ENCODE peak calls at places on chromosomes 16 and 17, in ten cellular contexts. One of them, this sample, is unnamed.

GRCh38 chr17:44004761-44005526 is 522 bp downstream of the NAGS start:
- DNase-seq in HFF-Myc: no peak
- DNase-seq in colonic mucosa: peak
- DNase-seq in choroid plexus epithelial cell: no peak
- DNase-seq in tibial artery: no peak
- DNase-seq in bronchial epithelial cell: peak
- DNase-seq in pancreas: no peak
- DNase-seq in uterus: no peak
- DNase-seq in ascending aorta: no peak
- DNase-seq in Caco-2: peak
- DNase-seq in this sample: no peak

GRCh38 chr17:61261001-61261587 is 138.5 kb upstream of the TBX2 start:
- DNase-seq in bronchial epithelial cell: no peak
- DNase-seq in Caco-2: no peak
- DNase-seq in tibial artery: no peak
- DNase-seq in uterus: no peak
- DNase-seq in HFF-Myc: no peak
- DNase-seq in pancreas: no peak
- DNase-seq in choroid plexus epithelial cell: no peak
- DNase-seq in colonic mucosa: no peak
- DNase-seq in ascending aorta: no peak
- DNase-seq in this sample: no peak

GRCh38 chr16:68993885-68994284 is 111.6 kb upstream of the HAS3 start:
- DNase-seq in bronchial epithelial cell: peak
- DNase-seq in colonic mucosa: no peak
- DNase-seq in ascending aorta: no peak
- DNase-seq in pancreas: no peak
- DNase-seq in choroid plexus epithelial cell: peak
- DNase-seq in Caco-2: peak
- DNase-seq in HFF-Myc: peak
- DNase-seq in tibial artery: no peak
- DNase-seq in uterus: no peak
- DNase-seq in this sample: peak

GRCh38 chr16:16037970-16038369 is 88.6 kb downstream of the ABCC1 start:
- DNase-seq in bronchial epithelial cell: no peak
- DNase-seq in pancreas: no peak
- DNase-seq in HFF-Myc: no peak
- DNase-seq in choroid plexus epithelial cell: no peak
- DNase-seq in uterus: no peak
- DNase-seq in colonic mucosa: no peak
- DNase-seq in Caco-2: no peak
- DNase-seq in tibial artery: no peak
- DNase-seq in ascending aorta: no peak
- DNase-seq in this sample: no peak

GRCh38 chr17:55706808-55707773 is 15.6 kb downstream of the TMEM100 start:
- DNase-seq in HFF-Myc: no peak
- DNase-seq in colonic mucosa: no peak
- DNase-seq in bronchial epithelial cell: no peak
- DNase-seq in ascending aorta: no peak
- DNase-seq in pancreas: no peak
- DNase-seq in uterus: no peak
- DNase-seq in Caco-2: no peak
- DNase-seq in tibial artery: no peak
- DNase-seq in choroid plexus epithelial cell: no peak
- DNase-seq in this sample: no peak

GRCh38 chr17:34816806-34817205 is 144.5 kb downstream of the CCT6B start:
- DNase-seq in tibial artery: no peak
- DNase-seq in colonic mucosa: no peak
- DNase-seq in pancreas: no peak
- DNase-seq in bronchial epithelial cell: peak
- DNase-seq in choroid plexus epithelial cell: no peak
- DNase-seq in uterus: no peak
- DNase-seq in HFF-Myc: no peak
- DNase-seq in Caco-2: no peak
- DNase-seq in ascending aorta: no peak
- DNase-seq in this sample: no peak

GRCh38 chr17:80772906-80773242 is 218.8 kb upstream of the CHMP6 start:
- DNase-seq in ascending aorta: no peak
- DNase-seq in Caco-2: no peak
- DNase-seq in HFF-Myc: no peak
- DNase-seq in pancreas: no peak
- DNase-seq in bronchial epithelial cell: no peak
- DNase-seq in choroid plexus epithelial cell: no peak
- DNase-seq in colonic mucosa: no peak
- DNase-seq in uterus: no peak
- DNase-seq in tibial artery: no peak
- DNase-seq in this sample: no peak

GRCh38 chr16:3691778-3692177 is 25.5 kb downstream of the TRAP1 start:
- DNase-seq in uterus: no peak
- DNase-seq in choroid plexus epithelial cell: no peak
- DNase-seq in ascending aorta: no peak
- DNase-seq in bronchial epithelial cell: no peak
- DNase-seq in colonic mucosa: no peak
- DNase-seq in tibial artery: no peak
- DNase-seq in Caco-2: no peak
- DNase-seq in HFF-Myc: no peak
- DNase-seq in pancreas: no peak
- DNase-seq in this sample: peak

GRCh38 chr17:42050360-42051012 is at the start of gene C17orf113:
- DNase-seq in tibial artery: no peak
- DNase-seq in ascending aorta: no peak
- DNase-seq in choroid plexus epithelial cell: peak
- DNase-seq in uterus: peak
- DNase-seq in HFF-Myc: no peak
- DNase-seq in pancreas: peak
- DNase-seq in bronchial epithelial cell: no peak
- DNase-seq in Caco-2: peak
- DNase-seq in colonic mucosa: peak
- DNase-seq in this sample: peak

GRCh38 chr17:68201425-68201785 is 46.4 kb upstream of the AMZ2 start:
- DNase-seq in HFF-Myc: no peak
- DNase-seq in tibial artery: no peak
- DNase-seq in colonic mucosa: no peak
- DNase-seq in pancreas: no peak
- DNase-seq in bronchial epithelial cell: no peak
- DNase-seq in uterus: no peak
- DNase-seq in ascending aorta: no peak
- DNase-seq in choroid plexus epithelial cell: no peak
- DNase-seq in Caco-2: no peak
- DNase-seq in this sample: no peak

GRCh38 chr17:73316919-73317505 is 5.2 kb upstream of the CDC42EP4 start:
- DNase-seq in bronchial epithelial cell: no peak
- DNase-seq in HFF-Myc: no peak
- DNase-seq in Caco-2: no peak
- DNase-seq in uterus: no peak
- DNase-seq in ascending aorta: no peak
- DNase-seq in colonic mucosa: no peak
- DNase-seq in pancreas: no peak
- DNase-seq in tibial artery: no peak
- DNase-seq in choroid plexus epithelial cell: peak
- DNase-seq in this sample: peak

DNA sequence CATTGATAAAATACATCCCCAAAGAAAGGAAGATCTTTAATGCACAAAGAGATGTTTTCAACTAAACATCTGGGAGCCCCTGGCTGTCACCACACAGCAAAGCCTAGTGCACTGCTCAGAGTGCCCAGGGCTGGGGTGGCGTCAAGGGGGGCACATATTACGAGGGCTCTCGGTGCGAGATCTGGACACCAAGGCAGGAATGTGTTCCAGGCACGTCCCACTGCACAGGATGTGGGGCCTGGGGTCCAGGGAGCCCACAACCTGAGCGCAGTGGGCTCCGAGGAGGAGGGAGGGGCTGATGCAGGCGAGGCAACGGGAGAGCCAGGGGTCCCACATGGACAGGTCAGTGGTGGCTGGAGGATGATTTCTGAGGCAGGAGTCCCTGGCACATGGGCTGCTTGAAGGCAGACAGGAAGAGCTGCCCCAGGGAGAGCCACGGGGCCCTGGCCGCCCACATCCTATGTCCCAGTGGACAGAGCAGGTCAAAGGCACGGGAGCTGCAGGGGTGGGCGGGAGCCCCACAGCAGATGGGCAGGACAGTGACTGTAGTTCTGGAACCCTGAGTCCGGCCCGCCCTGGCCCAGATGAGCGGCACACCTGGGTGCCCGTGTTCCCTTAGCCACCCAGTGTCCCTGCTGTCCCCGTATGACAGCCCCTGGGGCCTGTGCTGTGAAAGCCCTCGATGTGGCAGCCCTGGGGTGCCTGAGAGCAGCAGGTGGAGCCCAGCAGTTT is 56.4 kb downstream of the ZNF778 start:
- DNase-seq in HFF-Myc: no peak
- DNase-seq in tibial artery: peak
- DNase-seq in bronchial epithelial cell: no peak
- DNase-seq in colonic mucosa: no peak
- DNase-seq in uterus: no peak
- DNase-seq in Caco-2: no peak
- DNase-seq in pancreas: no peak
- DNase-seq in choroid plexus epithelial cell: no peak
- DNase-seq in ascending aorta: no peak
- DNase-seq in this sample: no peak
- H3K4me3 ChIP-seq in HFF-Myc: no peak
- H3K4me3 ChIP-seq in tibial artery: no peak
- H3K4me3 ChIP-seq in bronchial epithelial cell: no peak
- H3K4me3 ChIP-seq in colonic mucosa: no peak
- H3K4me3 ChIP-seq in uterus: no peak
- H3K4me3 ChIP-seq in Caco-2: no peak
- H3K4me3 ChIP-seq in pancreas: no peak
- H3K4me3 ChIP-seq in choroid plexus epithelial cell: no peak
- H3K4me3 ChIP-seq in ascending aorta: no peak
- H3K4me3 ChIP-seq in this sample: no peak

DNA sequence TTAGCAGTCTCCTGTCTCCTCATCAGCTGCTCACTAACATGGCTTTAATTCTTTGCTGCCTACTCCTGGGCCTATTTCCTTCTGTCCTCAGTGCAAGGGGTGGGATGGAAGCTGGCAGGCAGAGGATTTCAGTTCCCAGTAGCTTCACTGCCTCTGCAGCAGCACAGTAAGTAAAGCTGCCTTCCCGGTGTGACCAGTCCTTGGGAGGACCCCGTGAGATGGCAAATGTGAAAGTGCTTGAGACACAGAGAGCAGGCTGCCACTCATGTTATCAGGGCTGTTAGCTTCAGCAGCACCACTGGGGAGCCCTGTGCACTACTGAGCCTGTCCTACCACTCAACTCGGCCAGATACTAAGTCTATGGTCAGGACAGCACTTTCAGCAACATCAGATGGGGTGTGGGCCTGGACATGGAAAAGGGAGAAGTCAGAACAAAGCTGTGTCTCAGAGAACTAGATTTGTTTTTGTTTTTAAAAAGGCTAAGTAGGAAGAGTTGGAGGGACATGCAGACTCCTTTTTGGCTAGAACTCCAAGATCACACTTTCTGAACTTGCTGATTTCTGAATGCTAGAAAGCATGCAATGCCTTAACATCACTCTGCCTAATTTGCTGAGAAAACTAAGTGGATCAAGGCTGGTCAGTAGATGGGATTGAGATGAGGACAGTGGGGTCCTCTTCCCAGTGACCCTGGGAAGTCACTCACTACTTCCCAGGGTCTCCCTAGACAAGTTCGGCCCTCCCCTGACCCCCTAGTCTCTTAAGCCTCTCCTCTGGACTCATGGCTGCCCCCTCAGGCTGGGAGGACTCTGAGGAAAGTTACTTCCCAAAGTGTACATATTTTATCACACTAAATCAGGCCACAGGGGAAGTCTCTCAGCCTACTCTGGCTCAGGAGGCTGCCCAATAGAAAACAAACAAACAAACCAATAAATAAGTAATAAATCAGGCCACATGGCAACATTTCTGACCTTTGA is 1.1 kb downstream of the ACSF2 start:
- DNase-seq in ascending aorta: no peak
- DNase-seq in Caco-2: peak
- DNase-seq in uterus: peak
- DNase-seq in colonic mucosa: peak
- DNase-seq in choroid plexus epithelial cell: peak
- DNase-seq in tibial artery: no peak
- DNase-seq in pancreas: no peak
- DNase-seq in bronchial epithelial cell: peak
- DNase-seq in HFF-Myc: no peak
- DNase-seq in this sample: peak
- TF ChIP-seq CTCF in ascending aorta: no peak
- TF ChIP-seq CTCF in Caco-2: peak
- TF ChIP-seq CTCF in uterus: no peak
- TF ChIP-seq CTCF in colonic mucosa: no peak
- TF ChIP-seq CTCF in choroid plexus epithelial cell: peak
- TF ChIP-seq CTCF in tibial artery: no peak
- TF ChIP-seq CTCF in pancreas: no peak
- TF ChIP-seq CTCF in bronchial epithelial cell: peak
- TF ChIP-seq CTCF in HFF-Myc: no peak
- TF ChIP-seq CTCF in this sample: peak

DNA sequence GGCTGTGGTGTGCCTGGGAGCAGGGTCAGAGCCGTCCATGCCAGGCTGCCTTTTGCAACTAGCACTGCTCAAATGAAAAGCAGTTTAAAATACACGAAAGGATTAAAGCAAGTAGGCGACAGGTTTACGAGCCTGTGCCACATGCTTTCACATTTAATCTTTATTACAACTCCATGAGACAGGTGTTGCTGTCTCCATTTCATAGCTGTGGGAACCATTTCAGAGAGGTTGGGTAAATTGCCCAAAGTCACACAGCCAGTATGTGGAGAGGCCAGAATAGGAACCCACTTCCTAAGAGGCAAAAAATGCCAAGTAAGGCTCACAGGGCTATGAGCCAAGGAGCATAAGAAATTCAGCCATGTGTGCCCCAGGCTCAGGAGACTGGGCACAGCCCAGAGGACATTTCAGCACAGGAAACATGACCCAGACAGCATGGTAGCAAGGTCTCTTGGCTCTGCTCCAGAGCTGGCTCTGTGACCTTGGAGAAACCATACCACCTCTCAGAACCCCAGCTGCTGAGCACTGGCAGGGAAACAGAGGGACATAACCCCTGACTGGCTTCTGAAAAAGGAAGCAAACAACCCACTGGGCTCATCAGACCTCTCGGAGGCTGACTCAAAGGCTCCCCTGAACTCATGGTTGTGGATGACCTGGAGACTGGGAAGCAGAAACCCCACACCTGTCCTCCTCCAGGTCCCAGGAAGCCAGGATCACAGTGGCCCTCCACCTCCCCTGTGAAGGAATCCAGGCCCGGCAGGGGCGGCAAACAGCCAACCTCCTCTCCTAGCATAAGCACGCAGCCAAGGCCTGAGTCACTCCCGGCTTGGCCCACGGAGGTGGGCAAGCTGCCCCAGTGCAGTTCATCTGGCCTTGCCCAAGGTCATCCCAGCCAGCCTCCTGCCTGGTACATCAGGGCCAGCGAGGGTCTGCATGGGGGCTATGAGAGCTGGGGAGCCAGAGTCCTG is 40.3 kb upstream of the MRPS23 start:
- DNase-seq in Caco-2: no peak
- DNase-seq in colonic mucosa: peak
- DNase-seq in ascending aorta: peak
- DNase-seq in pancreas: peak
- DNase-seq in tibial artery: peak
- DNase-seq in HFF-Myc: no peak
- DNase-seq in bronchial epithelial cell: peak
- DNase-seq in choroid plexus epithelial cell: peak
- DNase-seq in uterus: peak
- DNase-seq in this sample: peak
- H3K4me3 ChIP-seq in Caco-2: no peak
- H3K4me3 ChIP-seq in colonic mucosa: no peak
- H3K4me3 ChIP-seq in ascending aorta: no peak
- H3K4me3 ChIP-seq in pancreas: no peak
- H3K4me3 ChIP-seq in tibial artery: no peak
- H3K4me3 ChIP-seq in HFF-Myc: no peak
- H3K4me3 ChIP-seq in bronchial epithelial cell: no peak
- H3K4me3 ChIP-seq in choroid plexus epithelial cell: no peak
- H3K4me3 ChIP-seq in uterus: no peak
- H3K4me3 ChIP-seq in this sample: no peak

GRCh38 chr17:4956493-4957061 is 5.7 kb downstream of the ENO3 start:
- DNase-seq in colonic mucosa: no peak
- DNase-seq in pancreas: no peak
- DNase-seq in HFF-Myc: no peak
- DNase-seq in ascending aorta: no peak
- DNase-seq in bronchial epithelial cell: no peak
- DNase-seq in uterus: no peak
- DNase-seq in Caco-2: no peak
- DNase-seq in tibial artery: no peak
- DNase-seq in choroid plexus epithelial cell: no peak
- DNase-seq in this sample: no peak
- TF ChIP-seq CTCF in colonic mucosa: no peak
- TF ChIP-seq CTCF in pancreas: no peak
- TF ChIP-seq CTCF in HFF-Myc: peak
- TF ChIP-seq CTCF in ascending aorta: no peak
- TF ChIP-seq CTCF in bronchial epithelial cell: peak
- TF ChIP-seq CTCF in uterus: no peak
- TF ChIP-seq CTCF in Caco-2: no peak
- TF ChIP-seq CTCF in tibial artery: no peak
- TF ChIP-seq CTCF in choroid plexus epithelial cell: peak
- TF ChIP-seq CTCF in this sample: no peak

This sample was measured in AG10803.